ENCODE peak calls at places on chromosomes 5 and 9, in four cellular contexts. Q, W, B and H are unnamed samples.

GRCh38 chr5:119417891-119418781 is 34.2 kb upstream of the HSD17B4 start:
- DNase-seq in B (no peak), Q (no peak), W (no peak), H (no peak)

GRCh38 chr5:112420111-112420864 is 1.2 kb upstream of the EPB41L4A start:
- DNase-seq in W (peak), Q (peak), B (no peak), H (no peak)

GRCh38 chr5:56147106-56147505 is 86.0 kb downstream of the ANKRD55 start:
- DNase-seq in Q (no peak), B (no peak), W (no peak), H (no peak)

GRCh38 chr9:36738318-36738975 is 165.8 kb downstream of the MELK start:
- DNase-seq in B (no peak), Q (no peak), W (no peak), H (peak)

GRCh38 chr5:43068037-43068436 is 27.9 kb upstream of the ANXA2R start:
- DNase-seq in B (no peak), W (no peak), Q (no peak), H (no peak)

GRCh38 chr9:99162759-99163364 is 57.9 kb downstream of the TGFBR1 start:
- DNase-seq in B (no peak), W (no peak), Q (no peak), H (no peak)

GRCh38 chr5:33649801-33650482 is 209.2 kb downstream of the TARS1 start:
- DNase-seq in B (peak), Q (no peak), W (peak), H (peak)

GRCh38 chr5:98606961-98607360 is 166.5 kb upstream of the RGMB start:
- DNase-seq in W (no peak), Q (no peak), B (no peak), H (no peak)

GRCh38 chr5:126972062-126972895 is 58.1 kb downstream of the MARCHF3 start:
- DNase-seq in W (no peak), B (no peak), Q (no peak), H (no peak)

GRCh38 chr5:176878906-176879662 is 20.1 kb downstream of the HK3 start:
- DNase-seq in W (no peak), B (no peak), Q (no peak), H (no peak)

GRCh38 chr5:38208782-38209378 is 49.5 kb upstream of the EGFLAM start:
- DNase-seq in B (peak), W (peak), Q (no peak), H (no peak)